ENCODE peak calls at places on chromosomes 2 and 18, in eight cellular contexts. J is sigmoid colon, N is foreskin fibroblast, I is upper lobe of left lung, W is GM12865, F is PC-3, R is ascending aorta, O is stomach. P is an unnamed sample.
A peak's percentile ranks its signal among the peaks of the same experiment; 100 is the strongest.

GRCh38 chr2:218036371-218036770 is 32.7 kb upstream of the RUFY4 start:
- DNase-seq in J (no peak), N (no peak), I (no peak), W (peak; percentile 27), F (peak; percentile 6), R (no peak), O (no peak), P (no peak)

GRCh38 chr18:31447530-31448191 is at the start of gene DSG3:
- DNase-seq in J (no peak), N (no peak), I (no peak), W (no peak), F (no peak), R (no peak), O (no peak), P (no peak)

GRCh38 chr2:126769118-126769517 is 113.2 kb downstream of the GYPC start:
- DNase-seq in J (peak; percentile 12), N (no peak), I (no peak), W (no peak), F (no peak), R (no peak), O (no peak), P (no peak)

GRCh38 chr2:127525692-127526141 is 572 bp downstream of the IWS1 start:
- DNase-seq in J (no peak), N (no peak), I (no peak), W (peak; percentile 54), F (peak; percentile 47), R (no peak), O (no peak), P (peak; percentile 22)

GRCh38 chr2:172496096-172496709 is 59.7 kb upstream of the PDK1 start:
- DNase-seq in J (no peak), N (no peak), I (no peak), W (no peak), F (no peak), R (no peak), O (no peak), P (no peak)

GRCh38 chr2:31236433-31237205 is 2.7 kb downstream of the EHD3 start:
- DNase-seq in J (no peak), N (no peak), I (no peak), W (no peak), F (no peak), R (no peak), O (no peak), P (no peak)

GRCh38 chr2:72040629-72041403 is 106.8 kb downstream of the CYP26B1 start:
- DNase-seq in J (no peak), N (no peak), I (no peak), W (no peak), F (peak; percentile 56), R (no peak), O (no peak), P (peak; percentile 81)

GRCh38 chr18:11149441-11150270 is at the start of gene PIEZO2:
- DNase-seq in J (peak; percentile 84), N (no peak), I (peak; percentile 95), W (peak; percentile 89), F (no peak), R (no peak), O (peak; percentile 29), P (peak; percentile 16)

GRCh38 chr2:73291093-73291460 is 2.3 kb downstream of the EGR4 start:
- DNase-seq in J (no peak), N (peak; percentile 33), I (peak; percentile 90), W (peak; percentile 55), F (peak; percentile 37), R (no peak), O (no peak), P (peak; percentile 22)

GRCh38 chr2:73292906-73293533 is 328 bp downstream of the EGR4 start:
- DNase-seq in J (no peak), N (no peak), I (peak; percentile 87), W (no peak), F (no peak), R (no peak), O (no peak), P (no peak)

GRCh38 chr2:73292316-73292905 is 937 bp downstream of the EGR4 start:
- DNase-seq in J (no peak), N (no peak), I (peak; percentile 72), W (no peak), F (no peak), R (no peak), O (no peak), P (no peak)

GRCh38 chr2:73290049-73290839 is 3.1 kb downstream of the EGR4 start:
- DNase-seq in J (no peak), N (no peak), I (no peak), W (peak; percentile 71), F (peak; percentile 61), R (no peak), O (no peak), P (no peak)

DNA sequence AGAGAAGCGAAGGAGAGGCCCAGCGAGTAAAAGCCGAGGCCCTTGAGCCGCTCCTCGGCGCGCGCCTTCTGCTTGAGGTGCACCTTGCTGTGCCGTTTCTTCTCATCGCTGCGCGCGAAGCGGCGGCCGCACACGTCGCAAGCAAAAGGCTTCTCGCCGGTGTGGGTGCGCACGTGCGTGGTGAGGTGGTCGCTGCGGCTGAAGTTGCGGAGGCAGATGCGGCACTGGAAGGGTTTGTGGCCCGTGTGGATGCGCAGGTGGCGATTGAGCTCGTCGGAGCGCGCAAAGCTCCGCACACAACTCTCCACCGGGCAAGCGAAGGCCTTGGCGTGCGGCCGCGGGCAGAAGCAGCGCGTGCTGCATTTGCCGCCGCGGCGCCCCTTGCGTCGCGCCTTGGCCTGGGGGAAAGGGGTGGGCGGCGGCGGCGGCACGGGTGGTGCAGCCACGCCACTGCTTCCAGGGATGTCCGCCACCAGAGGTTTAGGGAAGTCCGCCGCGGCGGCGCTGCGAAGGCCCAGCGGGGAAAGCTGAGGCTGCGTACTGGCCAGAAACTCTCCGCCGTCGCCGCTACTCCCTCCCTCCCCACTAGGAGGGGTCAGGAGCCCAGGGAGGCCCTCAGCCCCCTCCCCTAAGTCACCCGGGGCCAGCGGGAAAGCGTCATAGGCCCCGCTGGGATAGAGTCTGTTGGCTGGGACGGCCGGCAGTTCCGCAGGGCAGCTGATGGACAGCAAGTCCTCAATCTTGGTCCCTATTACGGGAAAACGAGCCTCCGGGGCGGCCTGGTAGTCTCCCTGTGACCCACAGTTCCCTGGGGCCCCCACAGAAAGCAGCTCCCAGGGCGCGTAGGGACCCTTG is 1.7 kb downstream of the EGR4 start:
- DNase-seq in J (no peak), N (no peak), I (peak; percentile 83), W (no peak), F (no peak), R (no peak), O (no peak), P (no peak)
- H3K4me3 ChIP-seq in J (peak overlapping the region; percentile 31), N (peak overlapping the region; percentile 24), I (no peak overlapping the region), W (no peak overlapping the region), F (no peak overlapping the region), R (no peak overlapping the region), O (peak overlapping the region; percentile 25), P (peak overlapping the region; percentile 12)

GRCh38 chr18:79384151-79384807 is 11.5 kb upstream of the NFATC1 start:
- DNase-seq in J (peak; percentile 64), N (no peak), I (no peak), W (no peak), F (peak; percentile 9), R (no peak), O (no peak), P (no peak)

GRCh38 chr18:79381811-79382311 is 13.9 kb upstream of the NFATC1 start:
- DNase-seq in J (peak; percentile 59), N (no peak), I (peak; percentile 42), W (no peak), F (no peak), R (no peak), O (no peak), P (no peak)

GRCh38 chr18:79384834-79385233 is 10.9 kb upstream of the NFATC1 start:
- DNase-seq in J (no peak), N (no peak), I (no peak), W (no peak), F (no peak), R (no peak), O (no peak), P (no peak)

GRCh38 chr18:79382681-79383387 is 12.9 kb upstream of the NFATC1 start:
- DNase-seq in J (peak; percentile 70), N (no peak), I (peak; percentile 66), W (no peak), F (peak; percentile 40), R (no peak), O (peak; percentile 17), P (no peak)

DNA sequence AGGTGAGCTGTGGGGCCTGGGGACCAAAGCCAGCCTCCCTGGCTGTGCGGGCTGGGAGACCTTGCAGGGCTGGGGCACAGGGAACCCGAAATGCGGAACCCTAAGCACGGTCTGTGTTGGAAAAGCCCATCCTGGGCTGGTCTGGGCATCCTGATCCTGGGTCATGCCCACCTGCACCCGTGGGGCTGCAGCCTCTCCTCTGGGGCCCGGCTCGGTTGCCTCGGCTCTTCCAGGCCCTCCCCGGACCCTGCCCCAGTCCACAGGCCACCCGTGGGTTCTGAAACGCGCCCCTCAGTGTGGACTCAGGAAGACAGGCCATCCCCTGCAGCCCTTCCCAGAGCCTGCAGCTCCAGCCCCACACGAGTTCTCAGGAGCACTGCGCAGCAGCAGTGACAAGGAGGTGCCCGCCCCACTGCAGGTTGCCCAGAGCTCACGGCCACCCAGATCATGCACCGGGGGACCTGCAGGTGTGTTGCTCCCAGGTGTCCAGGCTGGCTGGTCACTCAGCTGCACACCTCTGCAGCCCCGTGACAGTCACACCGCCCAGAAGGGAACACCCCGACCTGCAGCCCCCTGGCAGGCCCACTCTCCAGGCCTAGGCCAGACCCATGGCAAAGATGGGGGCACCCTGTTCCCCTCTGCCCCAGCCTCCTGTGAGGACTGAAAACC is 12.2 kb upstream of the NFATC1 start:
- DNase-seq in J (peak; percentile 66), N (no peak), I (peak; percentile 72), W (no peak), F (no peak), R (no peak), O (no peak), P (no peak)
- H3K4me3 ChIP-seq in J (no peak overlapping the region), N (no peak overlapping the region), I (no peak overlapping the region), W (no peak overlapping the region), F (no peak overlapping the region), R (no peak overlapping the region), O (no peak overlapping the region), P (no peak overlapping the region)

GRCh38 chr18:72847134-72847533 is 20.7 kb downstream of the NETO1 start:
- DNase-seq in J (no peak), N (no peak), I (no peak), W (no peak), F (peak; percentile 58), R (no peak), O (no peak), P (no peak)
- H3K4me3 ChIP-seq in J (no peak overlapping the region), N (no peak overlapping the region), I (no peak overlapping the region), W (no peak overlapping the region), F (no peak overlapping the region), R (no peak overlapping the region), O (no peak overlapping the region), P (no peak overlapping the region)

GRCh38 chr2:12585784-12586183 is 131.0 kb upstream of the TRIB2 start:
- DNase-seq in J (no peak), N (no peak), I (no peak), W (no peak), F (no peak), R (no peak), O (no peak), P (no peak)

GRCh38 chr2:12587228-12587627 is 129.5 kb upstream of the TRIB2 start:
- DNase-seq in J (no peak), N (no peak), I (no peak), W (no peak), F (no peak), R (no peak), O (no peak), P (no peak)

GRCh38 chr2:12587729-12588522 is 128.8 kb upstream of the TRIB2 start:
- DNase-seq in J (peak; percentile 82), N (peak; percentile 92), I (no peak), W (peak; percentile 62), F (peak; percentile 80), R (no peak), O (no peak), P (peak; percentile 53)

GRCh38 chr2:12592296-12592695 is 124.4 kb upstream of the TRIB2 start:
- DNase-seq in J (no peak), N (no peak), I (no peak), W (no peak), F (no peak), R (no peak), O (no peak), P (no peak)

GRCh38 chr2:12589802-12590320 is 126.9 kb upstream of the TRIB2 start:
- DNase-seq in J (no peak), N (no peak), I (no peak), W (peak; percentile 20), F (no peak), R (no peak), O (no peak), P (no peak)
- H3K4me3 ChIP-seq in J (no peak overlapping the region), N (no peak overlapping the region), I (no peak overlapping the region), W (no peak overlapping the region), F (no peak overlapping the region), R (no peak overlapping the region), O (no peak overlapping the region), P (no peak overlapping the region)

P was measured in astrocyte of the cerebellum.